ENCODE peak calls at places on chromosomes 5 and 9, in ten cellular contexts. One of them, this sample, is unnamed.

GRCh38 chr5:174970502-174970901 is 246.1 kb downstream of the MSX2 start:
- DNase-seq in activated CD8-positive, alpha-beta memory T cell treated with anti-CD3 and anti-CD28 coated beads for 4 hours: no peak
- DNase-seq in substantia nigra: no peak
- DNase-seq in HuH-7.5: no peak
- DNase-seq in upper lobe of right lung: no peak
- DNase-seq in aorta: no peak
- DNase-seq in lower leg skin: no peak
- DNase-seq in AG09309: no peak
- DNase-seq in KBM-7: no peak
- DNase-seq in SK-N-DZ: no peak
- DNase-seq in this sample: no peak

GRCh38 chr5:109939109-109939682 is 249.5 kb downstream of the MAN2A1 start:
- DNase-seq in activated CD8-positive, alpha-beta memory T cell treated with anti-CD3 and anti-CD28 coated beads for 4 hours: no peak
- DNase-seq in substantia nigra: no peak
- DNase-seq in HuH-7.5: no peak
- DNase-seq in upper lobe of right lung: no peak
- DNase-seq in aorta: no peak
- DNase-seq in lower leg skin: no peak
- DNase-seq in AG09309: peak; percentile 20
- DNase-seq in KBM-7: no peak
- DNase-seq in SK-N-DZ: no peak
- DNase-seq in this sample: no peak

GRCh38 chr5:26563979-26564378 is 474.4 kb downstream of the CDH9 start:
- DNase-seq in activated CD8-positive, alpha-beta memory T cell treated with anti-CD3 and anti-CD28 coated beads for 4 hours: no peak
- DNase-seq in substantia nigra: no peak
- DNase-seq in HuH-7.5: no peak
- DNase-seq in upper lobe of right lung: no peak
- DNase-seq in aorta: no peak
- DNase-seq in lower leg skin: no peak
- DNase-seq in AG09309: no peak
- DNase-seq in KBM-7: no peak
- DNase-seq in SK-N-DZ: no peak
- DNase-seq in this sample: no peak

GRCh38 chr5:172659909-172660628 is 19.0 kb downstream of the NEURL1B start:
- DNase-seq in activated CD8-positive, alpha-beta memory T cell treated with anti-CD3 and anti-CD28 coated beads for 4 hours: no peak
- DNase-seq in substantia nigra: peak; percentile 42
- DNase-seq in HuH-7.5: peak; percentile 92
- DNase-seq in upper lobe of right lung: peak; percentile 83
- DNase-seq in aorta: peak; percentile 94
- DNase-seq in lower leg skin: peak; percentile 91
- DNase-seq in AG09309: peak; percentile 37
- DNase-seq in KBM-7: peak; percentile 64
- DNase-seq in SK-N-DZ: peak; percentile 78
- DNase-seq in this sample: no peak

GRCh38 chr5:152560508-152561137 is 155.5 kb upstream of the NMUR2 start:
- DNase-seq in activated CD8-positive, alpha-beta memory T cell treated with anti-CD3 and anti-CD28 coated beads for 4 hours: no peak
- DNase-seq in substantia nigra: peak; percentile 4
- DNase-seq in HuH-7.5: no peak
- DNase-seq in upper lobe of right lung: peak; percentile 70
- DNase-seq in aorta: peak; percentile 85
- DNase-seq in lower leg skin: no peak
- DNase-seq in AG09309: no peak
- DNase-seq in KBM-7: peak; percentile 40
- DNase-seq in SK-N-DZ: peak; percentile 41
- DNase-seq in this sample: no peak

GRCh38 chr5:51544386-51544785 is 161.1 kb downstream of the ISL1 start:
- DNase-seq in activated CD8-positive, alpha-beta memory T cell treated with anti-CD3 and anti-CD28 coated beads for 4 hours: no peak
- DNase-seq in substantia nigra: no peak
- DNase-seq in HuH-7.5: no peak
- DNase-seq in upper lobe of right lung: no peak
- DNase-seq in aorta: no peak
- DNase-seq in lower leg skin: no peak
- DNase-seq in AG09309: no peak
- DNase-seq in KBM-7: no peak
- DNase-seq in SK-N-DZ: no peak
- DNase-seq in this sample: no peak

GRCh38 chr5:40679998-40680681 is 425 bp downstream of the PTGER4 start:
- DNase-seq in activated CD8-positive, alpha-beta memory T cell treated with anti-CD3 and anti-CD28 coated beads for 4 hours: no peak
- DNase-seq in substantia nigra: no peak
- DNase-seq in HuH-7.5: peak; percentile 47
- DNase-seq in upper lobe of right lung: peak; percentile 71
- DNase-seq in aorta: no peak
- DNase-seq in lower leg skin: no peak
- DNase-seq in AG09309: no peak
- DNase-seq in KBM-7: no peak
- DNase-seq in SK-N-DZ: no peak
- DNase-seq in this sample: no peak

GRCh38 chr9:81613002-81613750 is 76.2 kb downstream of the TLE1 start:
- DNase-seq in activated CD8-positive, alpha-beta memory T cell treated with anti-CD3 and anti-CD28 coated beads for 4 hours: no peak
- DNase-seq in substantia nigra: no peak
- DNase-seq in HuH-7.5: no peak
- DNase-seq in upper lobe of right lung: no peak
- DNase-seq in aorta: peak; percentile 86
- DNase-seq in lower leg skin: peak; percentile 86
- DNase-seq in AG09309: peak; percentile 46
- DNase-seq in KBM-7: no peak
- DNase-seq in SK-N-DZ: no peak
- DNase-seq in this sample: no peak

GRCh38 chr5:74336286-74336685 is 304.2 kb downstream of the ENC1 start:
- DNase-seq in activated CD8-positive, alpha-beta memory T cell treated with anti-CD3 and anti-CD28 coated beads for 4 hours: no peak
- DNase-seq in substantia nigra: no peak
- DNase-seq in HuH-7.5: no peak
- DNase-seq in upper lobe of right lung: no peak
- DNase-seq in aorta: no peak
- DNase-seq in lower leg skin: no peak
- DNase-seq in AG09309: no peak
- DNase-seq in KBM-7: no peak
- DNase-seq in SK-N-DZ: peak; percentile 31
- DNase-seq in this sample: no peak

GRCh38 chr9:93464876-93465275 is 11.5 kb upstream of the FAM120AOS start:
- DNase-seq in activated CD8-positive, alpha-beta memory T cell treated with anti-CD3 and anti-CD28 coated beads for 4 hours: no peak
- DNase-seq in substantia nigra: no peak
- DNase-seq in HuH-7.5: no peak
- DNase-seq in upper lobe of right lung: no peak
- DNase-seq in aorta: no peak
- DNase-seq in lower leg skin: no peak
- DNase-seq in AG09309: no peak
- DNase-seq in KBM-7: peak; percentile 52
- DNase-seq in SK-N-DZ: peak; percentile 3
- DNase-seq in this sample: no peak

GRCh38 chr5:4480528-4481404 is 659.4 kb upstream of the ADAMTS16 start:
- DNase-seq in activated CD8-positive, alpha-beta memory T cell treated with anti-CD3 and anti-CD28 coated beads for 4 hours: no peak
- DNase-seq in substantia nigra: no peak
- DNase-seq in HuH-7.5: no peak
- DNase-seq in upper lobe of right lung: no peak
- DNase-seq in aorta: no peak
- DNase-seq in lower leg skin: no peak
- DNase-seq in AG09309: no peak
- DNase-seq in KBM-7: no peak
- DNase-seq in SK-N-DZ: no peak
- DNase-seq in this sample: no peak

GRCh38 chr5:163914911-163915310 is 409.5 kb downstream of the MAT2B start:
- DNase-seq in activated CD8-positive, alpha-beta memory T cell treated with anti-CD3 and anti-CD28 coated beads for 4 hours: no peak
- DNase-seq in substantia nigra: no peak
- DNase-seq in HuH-7.5: no peak
- DNase-seq in upper lobe of right lung: peak; percentile 44
- DNase-seq in aorta: no peak
- DNase-seq in lower leg skin: no peak
- DNase-seq in AG09309: no peak
- DNase-seq in KBM-7: peak; percentile 75
- DNase-seq in SK-N-DZ: no peak
- DNase-seq in this sample: no peak

GRCh38 chr9:74942801-74943200 is 9.9 kb downstream of the C9orf40 start:
- DNase-seq in activated CD8-positive, alpha-beta memory T cell treated with anti-CD3 and anti-CD28 coated beads for 4 hours: peak; percentile 31
- DNase-seq in substantia nigra: no peak
- DNase-seq in HuH-7.5: no peak
- DNase-seq in upper lobe of right lung: no peak
- DNase-seq in aorta: no peak
- DNase-seq in lower leg skin: no peak
- DNase-seq in AG09309: no peak
- DNase-seq in KBM-7: peak; percentile 80
- DNase-seq in SK-N-DZ: no peak
- DNase-seq in this sample: no peak

GRCh38 chr9:131418143-131419028 is 24.5 kb downstream of the PRRC2B start:
- DNase-seq in activated CD8-positive, alpha-beta memory T cell treated with anti-CD3 and anti-CD28 coated beads for 4 hours: no peak
- DNase-seq in substantia nigra: no peak
- DNase-seq in HuH-7.5: peak; percentile 60
- DNase-seq in upper lobe of right lung: peak; percentile 17
- DNase-seq in aorta: peak; percentile 59
- DNase-seq in lower leg skin: no peak
- DNase-seq in AG09309: no peak
- DNase-seq in KBM-7: no peak
- DNase-seq in SK-N-DZ: no peak
- DNase-seq in this sample: peak; percentile 85

GRCh38 chr5:73460133-73460532 is 11.6 kb upstream of the FOXD1 start:
- DNase-seq in activated CD8-positive, alpha-beta memory T cell treated with anti-CD3 and anti-CD28 coated beads for 4 hours: no peak
- DNase-seq in substantia nigra: no peak
- DNase-seq in HuH-7.5: no peak
- DNase-seq in upper lobe of right lung: no peak
- DNase-seq in aorta: no peak
- DNase-seq in lower leg skin: no peak
- DNase-seq in AG09309: no peak
- DNase-seq in KBM-7: no peak
- DNase-seq in SK-N-DZ: no peak
- DNase-seq in this sample: no peak

GRCh38 chr9:16572005-16572727 is 298.3 kb downstream of the BNC2 start:
- DNase-seq in activated CD8-positive, alpha-beta memory T cell treated with anti-CD3 and anti-CD28 coated beads for 4 hours: no peak
- DNase-seq in substantia nigra: no peak
- DNase-seq in HuH-7.5: no peak
- DNase-seq in upper lobe of right lung: no peak
- DNase-seq in aorta: no peak
- DNase-seq in lower leg skin: no peak
- DNase-seq in AG09309: no peak
- DNase-seq in KBM-7: no peak
- DNase-seq in SK-N-DZ: no peak
- DNase-seq in this sample: no peak

GRCh38 chr9:16371306-16371705 is 499.2 kb downstream of the BNC2 start:
- DNase-seq in activated CD8-positive, alpha-beta memory T cell treated with anti-CD3 and anti-CD28 coated beads for 4 hours: no peak
- DNase-seq in substantia nigra: no peak
- DNase-seq in HuH-7.5: no peak
- DNase-seq in upper lobe of right lung: no peak
- DNase-seq in aorta: no peak
- DNase-seq in lower leg skin: no peak
- DNase-seq in AG09309: no peak
- DNase-seq in KBM-7: no peak
- DNase-seq in SK-N-DZ: no peak
- DNase-seq in this sample: no peak

GRCh38 chr9:113475992-113476391 is 12.5 kb downstream of the RGS3 start:
- DNase-seq in activated CD8-positive, alpha-beta memory T cell treated with anti-CD3 and anti-CD28 coated beads for 4 hours: no peak
- DNase-seq in substantia nigra: no peak
- DNase-seq in HuH-7.5: no peak
- DNase-seq in upper lobe of right lung: no peak
- DNase-seq in aorta: no peak
- DNase-seq in lower leg skin: no peak
- DNase-seq in AG09309: no peak
- DNase-seq in KBM-7: no peak
- DNase-seq in SK-N-DZ: no peak
- DNase-seq in this sample: no peak

GRCh38 chr5:113505181-113505580 is 8.3 kb upstream of the YTHDC2 start:
- DNase-seq in activated CD8-positive, alpha-beta memory T cell treated with anti-CD3 and anti-CD28 coated beads for 4 hours: no peak
- DNase-seq in substantia nigra: no peak
- DNase-seq in HuH-7.5: no peak
- DNase-seq in upper lobe of right lung: no peak
- DNase-seq in aorta: no peak
- DNase-seq in lower leg skin: no peak
- DNase-seq in AG09309: no peak
- DNase-seq in KBM-7: no peak
- DNase-seq in SK-N-DZ: peak; percentile 73
- DNase-seq in this sample: no peak

GRCh38 chr5:86894006-86894560 is 276.3 kb downstream of the COX7C start:
- DNase-seq in activated CD8-positive, alpha-beta memory T cell treated with anti-CD3 and anti-CD28 coated beads for 4 hours: no peak
- DNase-seq in substantia nigra: no peak
- DNase-seq in HuH-7.5: no peak
- DNase-seq in upper lobe of right lung: no peak
- DNase-seq in aorta: no peak
- DNase-seq in lower leg skin: no peak
- DNase-seq in AG09309: no peak
- DNase-seq in KBM-7: no peak
- DNase-seq in SK-N-DZ: no peak
- DNase-seq in this sample: no peak

This sample was measured in breast epithelium.